ENCODE peak calls at places on chromosomes 7 and 10, in five cellular contexts. I, D, L, O and Q are unnamed samples.

GRCh38 chr7:75971961-75972763 is 22.2 kb downstream of the TMEM120A start:
- DNase-seq in L (peak), O (no peak), I (no peak), D (peak), Q (no peak)

GRCh38 chr7:77989981-77990566 is 191.5 kb downstream of the PHTF2 start:
- DNase-seq in L (no peak), D (no peak), O (no peak), I (no peak), Q (no peak)

GRCh38 chr7:139820089-139820488 is 9.0 kb upstream of the TBXAS1 start:
- DNase-seq in D (peak), L (no peak), I (no peak), O (no peak), Q (no peak)

GRCh38 chr7:147811923-147812322 is 778.6 kb upstream of the C7orf33 start:
- DNase-seq in O (no peak), D (no peak), I (no peak), L (no peak), Q (no peak)

GRCh38 chr10:22022257-22023051 is 18.9 kb upstream of the DNAJC1 start:
- DNase-seq in I (no peak), L (no peak), D (no peak), O (no peak), Q (peak)

GRCh38 chr7:51260516-51260915 is 56.1 kb downstream of the COBL start:
- DNase-seq in L (no peak), I (no peak), O (no peak), D (no peak), Q (no peak)

GRCh38 chr7:47252706-47253105 is 329.2 kb downstream of the TNS3 start:
- DNase-seq in I (no peak), L (no peak), O (no peak), D (no peak), Q (no peak)

GRCh38 chr7:142498364-142498763 is 240.5 kb upstream of the PRSS58 start:
- DNase-seq in D (no peak), O (no peak), I (no peak), L (no peak), Q (no peak)

GRCh38 chr10:2964632-2965296 is 102.6 kb upstream of the PFKP start:
- DNase-seq in L (no peak), O (no peak), I (no peak), D (no peak), Q (no peak)

GRCh38 chr10:129696636-129697035 is 229.6 kb downstream of the MGMT start:
- DNase-seq in I (no peak), L (no peak), D (no peak), O (no peak), Q (no peak)

GRCh38 chr7:20344396-20344795 is 13.7 kb downstream of the ITGB8 start:
- DNase-seq in I (no peak), O (no peak), D (no peak), L (no peak), Q (no peak)

GRCh38 chr10:102246261-102246660 is 929 bp downstream of the GBF1 start:
- DNase-seq in O (no peak), D (no peak), I (no peak), L (no peak), Q (no peak)

GRCh38 chr7:24981544-24981951 is 1.6 kb upstream of the OSBPL3 start:
- DNase-seq in L (peak), I (no peak), O (peak), D (peak), Q (peak)

GRCh38 chr10:11097686-11098085 is 80.0 kb downstream of the CELF2 start:
- DNase-seq in I (no peak), O (no peak), D (no peak), L (no peak), Q (no peak)

GRCh38 chr7:33550979-33551378 is 354.4 kb upstream of the BMPER start:
- DNase-seq in D (no peak), O (no peak), L (no peak), I (no peak), Q (no peak)

GRCh38 chr10:86785968-86786367 is 29.5 kb downstream of the BMPR1A start:
- DNase-seq in I (no peak), D (no peak), O (no peak), L (no peak), Q (no peak)

GRCh38 chr7:140304071-140304799 is 94.1 kb downstream of the SLC37A3 start:
- DNase-seq in I (no peak), O (no peak), L (no peak), D (no peak), Q (no peak)

GRCh38 chr7:94394399-94395140 is at the start of gene COL1A2:
- DNase-seq in D (peak), L (peak), I (peak), O (peak), Q (no peak)

GRCh38 chr7:28832669-28833068 is 125.5 kb downstream of the TRIL start:
- DNase-seq in D (no peak), O (no peak), L (no peak), I (no peak), Q (no peak)

GRCh38 chr10:43524434-43525247 is 49.8 kb downstream of the ZNF239 start:
- DNase-seq in O (no peak), D (no peak), I (no peak), L (no peak), Q (no peak)

GRCh38 chr10:132961864-132962622 is 19.7 kb upstream of the CFAP46 start:
- DNase-seq in L (no peak), I (peak), D (peak), O (peak), Q (peak)

GRCh38 chr7:133051719-133052118 is 30.2 kb downstream of the CHCHD3 start:
- DNase-seq in D (no peak), L (no peak), O (no peak), I (no peak), Q (no peak)

GRCh38 chr10:49844775-49845561 is 82.8 kb upstream of the OGDHL start:
- DNase-seq in L (no peak), I (peak), O (no peak), D (no peak), Q (no peak)

GRCh38 chr7:4270941-4271715 is 411.0 kb upstream of the FOXK1 start:
- DNase-seq in D (no peak), O (no peak), I (no peak), L (no peak), Q (no peak)

GRCh38 chr10:101889256-101890210 is 45.9 kb upstream of the KCNIP2 start:
- DNase-seq in I (no peak), D (peak), L (no peak), O (peak), Q (peak)

GRCh38 chr7:68629-69028 is 123.7 kb upstream of the FAM20C start:
- DNase-seq in I (no peak), L (no peak), D (peak), O (no peak), Q (no peak)